ENCODE peak calls at places on chromosome 1, in seven cellular contexts. U is heart left ventricle, M is Caco-2, X is body of pancreas, W is AG04450, F is tibial artery, P is psoas muscle. K is an unnamed sample.

GRCh38 chr1:10324627-10325026 is 74.2 kb upstream of the PGD start:
- DNase-seq in U (no peak), M (no peak), X (no peak), W (no peak), F (no peak), P (no peak), K (no peak)

GRCh38 chr1:9314711-9315379 is 22.2 kb downstream of the SPSB1 start:
- DNase-seq in U (no peak), M (no peak), X (no peak), W (no peak), F (no peak), P (no peak), K (peak; percentile 49)

GRCh38 chr1:186985889-186986491 is 157.2 kb downstream of the PLA2G4A start:
- DNase-seq in U (no peak), M (peak; percentile 53), X (no peak), W (peak; percentile 29), F (no peak), P (no peak), K (no peak)

GRCh38 chr1:154329551-154330131 is 4.3 kb downstream of the ATP8B2 start:
- DNase-seq in U (no peak), M (no peak), X (no peak), W (no peak), F (no peak), P (no peak), K (no peak)

GRCh38 chr1:179955318-179955638 is 668 bp downstream of the CEP350 start:
- DNase-seq in U (no peak), M (no peak), X (no peak), W (no peak), F (no peak), P (no peak), K (no peak)

GRCh38 chr1:5586629-5587028 is 405.6 kb downstream of the NPHP4 start:
- DNase-seq in U (no peak), M (no peak), X (no peak), W (no peak), F (no peak), P (no peak), K (no peak)

GRCh38 chr1:163730366-163730765 is 408.6 kb downstream of the NUF2 start:
- DNase-seq in U (no peak), M (no peak), X (no peak), W (no peak), F (no peak), P (no peak), K (no peak)

GRCh38 chr1:17732475-17732874 is 22.7 kb upstream of the ACTL8 start:
- DNase-seq in U (peak; percentile 0), M (no peak), X (no peak), W (no peak), F (no peak), P (no peak), K (no peak)

GRCh38 chr1:234920136-234920842 is 208.3 kb downstream of the TOMM20 start:
- DNase-seq in U (no peak), M (no peak), X (no peak), W (no peak), F (no peak), P (no peak), K (no peak)

GRCh38 chr1:161791889-161792655 is 26.0 kb downstream of the ATF6 start:
- DNase-seq in U (no peak), M (no peak), X (no peak), W (no peak), F (no peak), P (no peak), K (no peak)

GRCh38 chr1:35031103-35031452 is 667 bp downstream of the ZMYM6 start:
- DNase-seq in U (no peak), M (peak; percentile 4), X (peak; percentile 31), W (no peak), F (no peak), P (peak; percentile 16), K (peak; percentile 36)
- H3K9me3 ChIP-seq in U (no peaks in the 10 kb centered on the region), M (no peaks in the 10 kb centered on the region), X (no peaks in the 10 kb centered on the region), W (no peaks in the 10 kb centered on the region), F (no peaks in the 10 kb centered on the region), P (peaks cover 7% of the 10 kb centered on the region), K (no peaks in the 10 kb centered on the region)

GRCh38 chr1:43439121-43439581 is 14.6 kb downstream of the HYI start:
- DNase-seq in U (no peak), M (no peak), X (no peak), W (no peak), F (peak; percentile 19), P (no peak), K (no peak)
- TF ChIP-seq CTCF in U (no peak), M (no peak), X (no peak), W (no peak), F (no peak), P (no peak), K (no peak)

GRCh38 chr1:2858676-2859075 is 57.2 kb upstream of the TTC34 start:
- DNase-seq in U (no peak), M (no peak), X (no peak), W (no peak), F (no peak), P (no peak), K (no peak)
- H3K27me3 ChIP-seq in U (peaks cover 3% of the 10 kb centered on the region), M (no peaks in the 10 kb centered on the region), X (no peaks in the 10 kb centered on the region), W (no peaks in the 10 kb centered on the region), F (peaks cover 78% of the 10 kb centered on the region), P (peaks cover 56% of the 10 kb centered on the region), K (peaks cover 73% of the 10 kb centered on the region)

DNA sequence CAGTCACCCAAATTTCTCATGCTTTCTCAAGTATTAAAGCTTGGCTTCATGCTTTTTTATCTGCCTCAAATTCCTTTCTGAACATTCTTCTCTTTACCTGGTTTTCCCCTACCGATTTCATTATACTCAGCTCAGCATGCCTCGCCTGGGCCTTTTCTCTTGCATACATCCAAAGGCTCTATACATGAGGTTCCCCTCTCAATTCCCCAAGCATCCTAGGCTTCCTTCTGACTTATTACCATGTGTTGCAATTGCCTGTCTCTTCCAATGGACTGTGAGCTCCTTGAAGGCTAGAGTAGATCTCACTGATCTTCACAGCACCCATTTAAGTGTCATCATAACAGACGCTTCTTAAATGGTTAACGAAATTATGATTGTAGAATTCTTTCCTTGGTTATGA is 24.1 kb upstream of the CYP4A22 start:
- DNase-seq in U (no peak), M (no peak), X (no peak), W (no peak), F (no peak), P (no peak), K (no peak)
- H3K9me3 ChIP-seq in U (no peaks in the 10 kb centered on the region), M (no peaks in the 10 kb centered on the region), X (no peaks in the 10 kb centered on the region), W (no peaks in the 10 kb centered on the region), F (no peaks in the 10 kb centered on the region), P (no peaks in the 10 kb centered on the region), K (no peaks in the 10 kb centered on the region)

GRCh38 chr1:34002810-34003209 is 138.9 kb downstream of the HMGB4 start:
- DNase-seq in U (no peak), M (no peak), X (no peak), W (no peak), F (no peak), P (no peak), K (no peak)
- TF ChIP-seq CTCF in U (no peak), M (no peak), X (no peak), W (no peak), F (no peak), P (no peak), K (no peak)

GRCh38 chr1:156618853-156619581 is at the start of gene HAPLN2:
- DNase-seq in U (no peak), M (peak; percentile 63), X (peak; percentile 56), W (no peak), F (no peak), P (no peak), K (no peak)

GRCh38 chr1:156622581-156623297 is 3.5 kb downstream of the HAPLN2 start:
- DNase-seq in U (no peak), M (no peak), X (no peak), W (no peak), F (no peak), P (no peak), K (no peak)

GRCh38 chr1:156615946-156616345 is 3.3 kb upstream of the HAPLN2 start:
- DNase-seq in U (no peak), M (no peak), X (no peak), W (no peak), F (no peak), P (no peak), K (no peak)

GRCh38 chr1:156616463-156616862 is 2.8 kb upstream of the HAPLN2 start:
- DNase-seq in U (no peak), M (no peak), X (no peak), W (no peak), F (no peak), P (no peak), K (no peak)

DNA sequence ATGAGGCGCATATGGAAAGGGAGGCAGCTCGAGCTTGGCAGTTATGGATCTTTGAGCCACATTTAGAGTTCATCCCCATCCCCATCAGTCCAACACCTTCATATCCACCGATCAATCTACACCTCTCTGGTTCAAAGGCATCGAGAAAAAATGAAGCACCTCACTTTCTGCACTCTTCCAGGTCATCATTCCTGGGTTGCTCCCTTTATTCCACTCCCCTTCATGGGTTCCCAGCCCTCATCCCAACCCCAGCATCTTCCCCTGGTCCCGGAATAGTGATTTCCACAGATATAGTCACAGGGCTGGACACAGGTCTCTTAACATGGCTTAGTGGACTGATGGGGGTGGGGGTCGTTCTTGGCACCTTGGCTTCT is 354 bp downstream of the HAPLN2 start:
- DNase-seq in U (no peak), M (no peak), X (no peak), W (no peak), F (no peak), P (no peak), K (no peak)
- H3K27me3 ChIP-seq in U (peaks cover 29% of the 10 kb centered on the region), M (no peaks in the 10 kb centered on the region), X (no peaks in the 10 kb centered on the region), W (peaks cover 55% of the 10 kb centered on the region), F (peaks cover 15% of the 10 kb centered on the region), P (peaks cover 56% of the 10 kb centered on the region), K (peaks cover 87% of the 10 kb centered on the region)

DNA sequence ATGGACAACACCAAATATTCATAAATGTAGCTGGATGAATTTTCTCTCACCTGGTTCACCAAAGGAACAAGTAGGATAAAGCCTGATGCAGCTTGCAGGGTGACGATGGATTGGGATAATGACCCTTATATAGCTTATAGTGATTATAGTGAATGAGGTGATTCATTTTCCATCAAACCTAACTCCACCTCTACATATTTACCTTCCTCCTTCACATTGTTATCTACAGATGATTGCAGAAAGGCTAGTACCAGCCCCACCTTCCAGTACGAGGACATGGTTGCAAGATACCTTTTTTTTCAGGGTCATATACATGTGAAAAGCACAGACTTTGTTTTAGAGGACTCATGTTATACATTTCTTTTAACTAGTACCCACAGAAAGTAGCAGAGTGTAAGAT is at the start of gene FLG2:
- DNase-seq in U (no peak), M (no peak), X (no peak), W (no peak), F (no peak), P (no peak), K (no peak)
- H3K9me3 ChIP-seq in U (no peaks in the 10 kb centered on the region), M (no peaks in the 10 kb centered on the region), X (no peaks in the 10 kb centered on the region), W (peaks cover 3% of the 10 kb centered on the region), F (no peaks in the 10 kb centered on the region), P (no peaks in the 10 kb centered on the region), K (no peaks in the 10 kb centered on the region)

K was measured in left lung.